ENCODE peak calls at places on chromosomes 1 and 21, in four cellular contexts. P is COR-L47, G is heart left ventricle, N is activated T-cell treated with anti-CD3 and anti-CD28 coated beads for 24 hours. A is an unnamed sample.

GRCh38 chr1:63524166-63524565 is 841 bp downstream of the EFCAB7 start:
- DNase-seq in P (no peak), G (no peak), N (no peak), A (no peak)

GRCh38 chr1:177033628-177034027 is 130.9 kb downstream of the ASTN1 start:
- DNase-seq in N (no peak), P (no peak), G (no peak), A (no peak)

GRCh38 chr1:114455102-114455785 is 55.8 kb downstream of the TRIM33 start:
- DNase-seq in P (no peak), G (no peak), N (no peak), A (no peak)

GRCh38 chr1:107009286-107009685 is 47.2 kb upstream of the PRMT6 start:
- DNase-seq in N (no peak), P (no peak), G (no peak), A (no peak)

GRCh38 chr1:37255111-37255795 is 219.1 kb upstream of the ZC3H12A start:
- DNase-seq in G (peak), N (no peak), P (peak), A (no peak)

GRCh38 chr1:43818691-43819090 is 111.4 kb downstream of the ST3GAL3 start:
- DNase-seq in N (no peak), G (no peak), P (no peak), A (no peak)

GRCh38 chr1:33137800-33138199 is 44.0 kb downstream of the TRIM62 start:
- DNase-seq in N (no peak), P (peak), G (no peak), A (peak)

GRCh38 chr1:162649606-162650005 is 17.3 kb downstream of the DDR2 start:
- DNase-seq in P (no peak), G (no peak), N (no peak), A (no peak)

GRCh38 chr1:56578664-56578962 is 750 bp downstream of the PLPP3 start:
- DNase-seq in P (no peak), N (no peak), G (peak), A (no peak)

GRCh38 chr1:84479998-84480397 is 932 bp downstream of the RPF1 start:
- DNase-seq in G (no peak), P (no peak), N (no peak), A (no peak)

GRCh38 chr1:236416165-236416564 is 22.1 kb downstream of the EDARADD start:
- DNase-seq in N (no peak), P (no peak), G (no peak), A (peak)

GRCh38 chr1:98929456-98929855 is 75.2 kb downstream of the PLPPR5 start:
- DNase-seq in P (no peak), G (no peak), N (no peak), A (no peak)

GRCh38 chr1:98221926-98222325 is 301.1 kb upstream of the DPYD start:
- DNase-seq in N (no peak), G (no peak), P (peak), A (no peak)

GRCh38 chr1:2530501-2531361 is 668 bp upstream of the HES5 start:
- DNase-seq in P (peak), G (no peak), N (no peak), A (no peak)

GRCh38 chr1:215104283-215104682 is 21.7 kb downstream of the KCNK2 start:
- DNase-seq in G (no peak), N (no peak), P (no peak), A (no peak)

GRCh38 chr1:157147906-157148717 is 9.9 kb upstream of the ETV3 start:
- DNase-seq in N (no peak), P (no peak), G (no peak), A (no peak)

GRCh38 chr1:230867903-230868735 is at the start of gene C1orf198:
- DNase-seq in G (peak), P (peak), N (peak), A (peak)

GRCh38 chr1:112636597-112637256 is 17.1 kb downstream of the CAPZA1 start:
- DNase-seq in N (no peak), P (no peak), G (no peak), A (no peak)

GRCh38 chr1:22447581-22448215 is 4.0 kb upstream of the ZBTB40 start:
- DNase-seq in P (no peak), N (no peak), G (peak), A (no peak)

GRCh38 chr1:183180634-183181056 is 5.4 kb upstream of the LAMC2 start:
- DNase-seq in G (peak), P (no peak), N (no peak), A (no peak)

GRCh38 chr1:210363119-210363518 is 34.4 kb downstream of the HHAT start:
- DNase-seq in P (no peak), N (no peak), G (no peak), A (no peak)

GRCh38 chr1:6438047-6438525 is 13.5 kb downstream of the ESPN start:
- DNase-seq in P (peak), G (no peak), N (peak), A (peak)

GRCh38 chr1:218411101-218411500 is 66.0 kb downstream of the TGFB2 start:
- DNase-seq in N (no peak), P (no peak), G (no peak), A (no peak)

GRCh38 chr1:245598524-245599310 is 443.9 kb downstream of the KIF26B start:
- DNase-seq in G (peak), N (no peak), P (no peak), A (no peak)

GRCh38 chr1:235997049-235997448 is 67.8 kb downstream of the NID1 start:
- DNase-seq in N (no peak), G (no peak), P (no peak), A (no peak)

GRCh38 chr1:84780000-84780716 is 89.9 kb upstream of the SSX2IP start:
- DNase-seq in P (no peak), N (no peak), G (no peak), A (peak)

GRCh38 chr21:43712268-43712942 is 6.5 kb upstream of the PDXK start:
- DNase-seq in N (no peak), G (no peak), P (peak), A (no peak)

GRCh38 chr21:44984428-44984791 is 44.6 kb downstream of the SLX9 start:
- DNase-seq in G (no peak), P (no peak), N (no peak), A (no peak)

GRCh38 chr1:12433323-12434053 is 184.5 kb downstream of the DHRS3 start:
- DNase-seq in G (peak), N (no peak), P (no peak), A (no peak)

GRCh38 chr1:19222979-19223824 is 13.1 kb upstream of the UBR4 start:
- DNase-seq in G (no peak), N (no peak), P (no peak), A (no peak)

GRCh38 chr1:183635112-183635605 is 424 bp downstream of the ARPC5 start:
- DNase-seq in G (peak), N (no peak), P (no peak), A (no peak)

GRCh38 chr1:243470492-243470891 is 214.7 kb downstream of the SDCCAG8 start:
- DNase-seq in N (no peak), G (no peak), P (no peak), A (no peak)

GRCh38 chr1:55428944-55429931 is 214.1 kb upstream of the USP24 start:
- DNase-seq in G (peak), N (no peak), P (no peak), A (no peak)

GRCh38 chr1:31703431-31704260 is at the start of gene COL16A1:
- DNase-seq in G (peak), P (peak), N (no peak), A (no peak)

GRCh38 chr1:205687242-205687641 is 6.9 kb upstream of the SLC45A3 start:
- DNase-seq in P (no peak), N (no peak), G (no peak), A (no peak)

GRCh38 chr1:51168946-51169345 is 66.9 kb downstream of the C1orf185 start:
- DNase-seq in P (no peak), N (no peak), G (no peak), A (no peak)

GRCh38 chr1:230167419-230167852 is 100.4 kb downstream of the GALNT2 start:
- DNase-seq in N (peak), G (peak), P (peak), A (peak)

GRCh38 chr21:25385912-25386474 is 221.3 kb downstream of the MRPL39 start:
- DNase-seq in P (peak), N (no peak), G (no peak), A (peak)

GRCh38 chr1:54112969-54113368 is 39.8 kb downstream of the CDCP2 start:
- DNase-seq in G (no peak), N (no peak), P (no peak), A (no peak)